ENCODE peak calls at places on chromosome 7, in nine cellular contexts. H, G, O, E, B, M, L, J and V are unnamed samples.

GRCh38 chr7:28135760-28136159 is 44.8 kb downstream of the JAZF1 start:
- ATAC-seq in J (no peak), B (no peak), H (no peak), E (peak), L (no peak), G (no peak), O (peak), M (no peak), V (no peak)

GRCh38 chr7:141231018-141231792 is 157.3 kb downstream of the TMEM178B start:
- ATAC-seq in B (peak), M (peak), L (no peak), E (no peak), J (no peak), G (no peak), H (no peak), O (peak), V (no peak)

GRCh38 chr7:148260605-148261004 is 330.0 kb upstream of the C7orf33 start:
- ATAC-seq in O (peak), H (peak), L (no peak), J (no peak), G (no peak), E (no peak), B (peak), M (peak), V (no peak)

GRCh38 chr7:378551-379455 is 88.8 kb downstream of the FOXL3 start:
- ATAC-seq in H (peak), O (no peak), M (no peak), J (no peak), E (no peak), B (peak), G (no peak), L (no peak), V (no peak)

GRCh38 chr7:2661602-2662272 is 26.3 kb upstream of the AMZ1 start:
- ATAC-seq in B (no peak), H (no peak), L (peak), O (no peak), G (no peak), M (no peak), J (no peak), E (no peak), V (peak)

GRCh38 chr7:102103027-102103372 is 183.7 kb upstream of the SH2B2 start:
- ATAC-seq in M (no peak), L (no peak), E (no peak), H (no peak), G (no peak), J (peak), O (no peak), B (no peak), V (no peak)

GRCh38 chr7:110090113-110090820 is 1000.7 kb upstream of the LRRN3 start:
- ATAC-seq in B (no peak), H (no peak), O (no peak), E (no peak), J (no peak), G (no peak), L (no peak), M (no peak), V (no peak)

GRCh38 chr7:46133741-46134140 is 212.7 kb upstream of the IGFBP3 start:
- ATAC-seq in M (no peak), E (no peak), H (no peak), G (no peak), B (no peak), O (no peak), J (no peak), L (no peak), V (no peak)

GRCh38 chr7:98165827-98166667 is 45.2 kb upstream of the BHLHA15 start:
- ATAC-seq in L (peak), H (peak), O (peak), B (no peak), G (peak), E (no peak), M (peak), J (peak), V (peak)

GRCh38 chr7:136064098-136064497 is 86.9 kb upstream of the MTPN start:
- ATAC-seq in M (no peak), O (no peak), L (peak), G (no peak), J (no peak), E (no peak), H (no peak), B (peak), V (no peak)

GRCh38 chr7:92669616-92670153 is 79.5 kb upstream of the FAM133B start:
- ATAC-seq in O (no peak), M (no peak), G (no peak), B (no peak), H (no peak), L (no peak), E (no peak), J (no peak), V (no peak)

GRCh38 chr7:74364061-74364460 is 74.9 kb downstream of the CLIP2 start:
- ATAC-seq in M (no peak), H (no peak), O (no peak), L (no peak), J (no peak), B (no peak), G (no peak), E (no peak), V (no peak)

GRCh38 chr7:113134025-113134424 is 15.7 kb upstream of the SMIM30 start:
- ATAC-seq in L (no peak), M (no peak), B (no peak), G (no peak), J (no peak), E (no peak), O (no peak), H (no peak), V (no peak)

GRCh38 chr7:138752568-138753518 is 45.0 kb upstream of the TMEM213 start:
- ATAC-seq in L (peak), E (peak), G (peak), B (peak), O (no peak), J (peak), H (peak), M (peak), V (peak)

GRCh38 chr7:155857141-155857540 is 44.9 kb upstream of the SHH start:
- ATAC-seq in L (no peak), B (no peak), J (no peak), H (no peak), G (no peak), E (no peak), M (no peak), O (no peak), V (no peak)

GRCh38 chr7:100044719-100045118 is 4.9 kb upstream of the ZSCAN21 start:
- ATAC-seq in L (no peak), H (no peak), O (no peak), J (peak), G (no peak), M (no peak), B (no peak), E (no peak), V (peak)

GRCh38 chr7:1623810-1624209 is 46.3 kb upstream of the ELFN1 start:
- ATAC-seq in O (no peak), M (no peak), E (no peak), G (no peak), J (no peak), H (no peak), B (no peak), L (no peak), V (no peak)

GRCh38 chr7:36967387-36967786 is 243.1 kb upstream of the AOAH start:
- ATAC-seq in B (peak), J (peak), G (no peak), O (peak), M (peak), E (no peak), L (no peak), H (peak), V (no peak)

GRCh38 chr7:110766874-110767273 is 324.1 kb upstream of the LRRN3 start:
- ATAC-seq in M (no peak), O (no peak), E (no peak), H (no peak), G (no peak), L (no peak), J (no peak), B (no peak), V (no peak)

GRCh38 chr7:30988346-30989005 is 24.7 kb downstream of the GHRHR start:
- ATAC-seq in E (no peak), J (no peak), O (peak), G (no peak), B (peak), H (peak), M (peak), L (no peak), V (no peak)

GRCh38 chr7:36300696-36301350 is 88.8 kb upstream of the ANLN start:
- ATAC-seq in O (peak), E (no peak), B (peak), G (no peak), H (no peak), J (no peak), L (no peak), M (peak), V (no peak)

GRCh38 chr7:47379629-47380324 is 202.1 kb downstream of the TNS3 start:
- ATAC-seq in E (no peak), G (no peak), B (peak), J (no peak), H (peak), M (peak), O (peak), L (no peak), V (no peak)

GRCh38 chr7:7054252-7054830 is 128.0 kb upstream of the C1GALT1 start:
- ATAC-seq in G (no peak), M (no peak), E (no peak), L (no peak), H (no peak), J (no peak), O (no peak), B (no peak), V (no peak)

GRCh38 chr7:3510101-3511020 is 209.3 kb downstream of the SDK1 start:
- ATAC-seq in E (no peak), M (no peak), J (no peak), H (no peak), O (no peak), B (no peak), L (no peak), G (no peak), V (peak)

GRCh38 chr7:135930565-135931423 is 46.4 kb downstream of the MTPN start:
- ATAC-seq in M (peak), H (peak), G (no peak), E (no peak), B (peak), L (no peak), O (peak), J (peak), V (no peak)

GRCh38 chr7:102841290-102841689 is 71.5 kb upstream of the LRRC17 start:
- ATAC-seq in J (no peak), E (no peak), B (no peak), H (no peak), O (no peak), L (no peak), M (no peak), G (no peak), V (no peak)

GRCh38 chr7:12964836-12965235 is 277.4 kb downstream of the ARL4A start:
- ATAC-seq in O (no peak), J (no peak), H (no peak), B (no peak), L (no peak), M (no peak), E (no peak), G (no peak), V (no peak)

GRCh38 chr7:135704074-135704473 is 23.9 kb downstream of the SLC13A4 start:
- ATAC-seq in O (no peak), H (no peak), L (peak), G (no peak), M (no peak), B (peak), E (no peak), J (no peak), V (no peak)

GRCh38 chr7:130874071-130874915 is 140.3 kb upstream of the KLF14 start:
- ATAC-seq in B (no peak), G (no peak), O (peak), J (no peak), L (no peak), M (no peak), E (no peak), H (no peak), V (no peak)

GRCh38 chr7:27071622-27072390 is 24.0 kb downstream of the HOXA1 start:
- ATAC-seq in B (no peak), G (no peak), M (no peak), O (no peak), L (no peak), H (no peak), J (peak), E (no peak), V (no peak)

GRCh38 chr7:131945313-131945831 is 388.9 kb upstream of the PODXL start:
- ATAC-seq in M (peak), B (peak), L (peak), H (peak), G (peak), E (no peak), J (peak), O (peak), V (no peak)

GRCh38 chr7:41696323-41696916 is 6.5 kb downstream of the INHBA start:
- ATAC-seq in B (peak), H (peak), G (no peak), M (peak), J (no peak), E (no peak), O (peak), L (no peak), V (no peak)

GRCh38 chr7:102993532-102994029 is 80.8 kb downstream of the LRRC17 start:
- ATAC-seq in J (no peak), M (peak), E (no peak), H (peak), G (no peak), B (peak), O (peak), L (no peak), V (no peak)

GRCh38 chr7:77327067-77327931 is 88.8 kb downstream of the GSAP start:
- ATAC-seq in O (peak), G (no peak), H (peak), J (peak), M (peak), E (no peak), B (peak), L (no peak), V (no peak)